ENCODE peak calls at places on chromosomes 11 and 22, in seven cellular contexts. F, C, X, N, A, J and R are unnamed samples.

GRCh38 chr22:21593406-21594232 is 26.1 kb downstream of the UBE2L3 start:
- DNase-seq in X (no peak), A (no peak), C (peak), N (no peak), J (no peak), F (peak), R (no peak)

GRCh38 chr11:111729441-111729840 is 36.7 kb downstream of the PPP2R1B start:
- DNase-seq in J (no peak), X (no peak), C (no peak), F (no peak), N (no peak), A (no peak), R (no peak)

GRCh38 chr11:123443851-123444623 is 14.0 kb downstream of the GRAMD1B start:
- DNase-seq in X (no peak), F (no peak), C (no peak), J (no peak), A (no peak), N (no peak), R (no peak)

GRCh38 chr22:23226497-23226850 is 46.2 kb downstream of the BCR start:
- DNase-seq in N (no peak), C (no peak), F (no peak), X (no peak), A (no peak), J (no peak), R (no peak)

GRCh38 chr22:47963660-47964059 is 1201.2 kb downstream of the TBC1D22A start:
- DNase-seq in F (no peak), J (no peak), N (no peak), C (no peak), X (no peak), A (no peak), R (no peak)

GRCh38 chr11:45647786-45648185 is 17.6 kb downstream of the CHST1 start:
- DNase-seq in J (no peak), X (no peak), F (no peak), C (no peak), A (no peak), N (no peak), R (no peak)

GRCh38 chr11:16080688-16081388 is 275.5 kb downstream of the SOX6 start:
- DNase-seq in C (no peak), J (no peak), X (no peak), N (no peak), A (no peak), F (no peak), R (no peak)

GRCh38 chr11:85949798-85950197 is 94.6 kb downstream of the CCDC83 start:
- DNase-seq in J (no peak), X (no peak), C (no peak), N (no peak), F (no peak), A (no peak), R (no peak)

GRCh38 chr11:10350341-10350740 is 45.5 kb downstream of the ADM start:
- DNase-seq in F (peak), N (no peak), C (no peak), A (no peak), X (no peak), J (peak), R (no peak)

GRCh38 chr11:59556115-59556882 is 45.0 kb downstream of the OR4D9 start:
- DNase-seq in C (peak), X (peak), F (peak), N (no peak), A (peak), J (peak), R (no peak)

GRCh38 chr22:46070215-46070721 is 80.1 kb upstream of the PPARA start:
- DNase-seq in A (peak), J (peak), X (no peak), F (peak), C (no peak), N (peak), R (no peak)

GRCh38 chr11:93089474-93090102 is 108.2 kb downstream of the SLC36A4 start:
- DNase-seq in A (peak), J (peak), C (peak), X (no peak), N (no peak), F (peak), R (peak)

GRCh38 chr11:117010808-117011540 is 87.3 kb downstream of the SIK3 start:
- DNase-seq in F (peak), A (no peak), J (peak), C (no peak), X (peak), N (no peak), R (no peak)

GRCh38 chr22:43897751-43898261 is 6.0 kb upstream of the PNPLA5 start:
- DNase-seq in F (peak), N (no peak), J (peak), X (no peak), C (no peak), A (no peak), R (no peak)

GRCh38 chr22:45101828-45102227 is 61.9 kb upstream of the NUP50 start:
- DNase-seq in J (peak), F (peak), N (peak), X (no peak), C (peak), A (peak), R (no peak)

GRCh38 chr11:77559686-77560425 is 29.9 kb upstream of the AQP11 start:
- DNase-seq in F (peak), J (peak), N (no peak), X (peak), A (no peak), C (no peak), R (peak)

GRCh38 chr11:31236052-31236652 is 133.4 kb downstream of the DCDC1 start:
- DNase-seq in F (peak), N (no peak), A (no peak), C (no peak), X (no peak), J (peak), R (no peak)

GRCh38 chr11:85759915-85760314 is 51.0 kb downstream of the SYTL2 start:
- DNase-seq in J (peak), X (peak), A (no peak), N (no peak), F (peak), C (no peak), R (peak)

GRCh38 chr11:96447208-96447607 is 57.4 kb downstream of the JRKL start:
- DNase-seq in X (no peak), A (no peak), J (no peak), C (no peak), N (no peak), F (no peak), R (no peak)

GRCh38 chr11:112880454-112880853 is 80.8 kb upstream of the NCAM1 start:
- DNase-seq in X (no peak), N (no peak), F (no peak), A (no peak), J (no peak), C (no peak), R (no peak)

GRCh38 chr11:126646701-126647209 is 291.3 kb downstream of the ST3GAL4 start:
- DNase-seq in N (no peak), J (peak), X (peak), A (no peak), C (no peak), F (no peak), R (no peak)

GRCh38 chr11:2211113-2211971 is 39.7 kb upstream of the TH start:
- DNase-seq in N (no peak), C (no peak), X (no peak), J (no peak), A (no peak), F (peak), R (no peak)

GRCh38 chr22:40705918-40706682 is 26.8 kb downstream of the MCHR1 start:
- DNase-seq in F (no peak), N (no peak), A (no peak), C (no peak), J (no peak), X (no peak), R (no peak)
- TF ChIP-seq CTCF in F (no peak), N (no peak), A (no peak), C (no peak), J (no peak), X (no peak), R (no peak)

DNA sequence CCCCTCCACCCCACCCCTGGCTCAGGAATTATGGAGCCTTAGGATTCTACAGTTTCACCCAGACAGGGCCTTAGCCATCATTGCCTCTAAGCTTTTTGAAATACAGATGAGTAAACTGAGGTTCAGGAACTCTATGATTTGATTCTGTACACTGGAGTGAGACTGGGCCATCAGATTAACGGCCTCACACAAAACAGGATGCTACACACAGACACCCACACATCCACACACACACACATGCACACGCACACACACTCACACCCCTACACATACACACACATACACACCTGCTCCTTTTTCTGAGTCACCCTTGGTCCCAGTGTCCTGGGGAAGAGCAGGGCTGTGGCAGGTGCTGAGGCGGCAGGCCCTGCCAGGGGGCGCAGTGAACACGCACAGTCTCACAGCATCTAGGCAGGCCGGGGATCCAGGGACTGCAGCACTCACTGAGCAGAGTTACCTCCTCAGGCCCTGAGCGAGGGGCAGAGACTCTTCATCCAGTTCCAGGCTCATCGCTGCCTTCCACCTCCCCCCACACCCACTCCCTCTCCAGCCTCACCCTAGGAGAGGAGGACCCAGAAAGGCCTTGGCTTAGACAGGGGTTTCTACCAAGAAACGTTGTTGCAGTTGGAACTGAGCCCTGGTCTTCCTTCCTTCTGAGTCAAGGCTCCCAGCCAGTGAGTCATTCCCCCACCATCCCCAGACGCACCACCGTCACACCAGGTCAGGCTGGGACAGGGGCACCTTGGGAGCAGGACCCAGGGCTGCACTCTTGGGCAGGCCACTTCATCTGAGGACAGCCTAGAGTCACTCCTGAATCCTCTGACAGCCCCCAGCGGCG is 89.8 kb upstream of the PARVA start:
- DNase-seq in X (peak), J (peak), C (peak), A (peak), N (no peak), F (peak), R (peak)
- TF ChIP-seq CTCF in X (peak), J (peak), C (peak), A (peak), N (no peak), F (peak), R (peak)

GRCh38 chr11:22539851-22540376 is 85.7 kb downstream of the FANCF start:
- DNase-seq in C (no peak), N (no peak), A (peak), F (no peak), J (peak), X (no peak), R (no peak)
- TF ChIP-seq CTCF in C (no peak), N (no peak), A (peak), F (peak), J (peak), X (peak), R (peak)

GRCh38 chr22:32920734-32921133 is 119.2 kb downstream of the TIMP3 start:
- DNase-seq in N (no peak), J (no peak), X (no peak), A (no peak), F (no peak), C (no peak), R (no peak)

GRCh38 chr22:32932176-32932575 is 126.0 kb downstream of the SYN3 start:
- DNase-seq in N (no peak), C (no peak), F (no peak), X (peak), J (peak), A (no peak), R (peak)

DNA sequence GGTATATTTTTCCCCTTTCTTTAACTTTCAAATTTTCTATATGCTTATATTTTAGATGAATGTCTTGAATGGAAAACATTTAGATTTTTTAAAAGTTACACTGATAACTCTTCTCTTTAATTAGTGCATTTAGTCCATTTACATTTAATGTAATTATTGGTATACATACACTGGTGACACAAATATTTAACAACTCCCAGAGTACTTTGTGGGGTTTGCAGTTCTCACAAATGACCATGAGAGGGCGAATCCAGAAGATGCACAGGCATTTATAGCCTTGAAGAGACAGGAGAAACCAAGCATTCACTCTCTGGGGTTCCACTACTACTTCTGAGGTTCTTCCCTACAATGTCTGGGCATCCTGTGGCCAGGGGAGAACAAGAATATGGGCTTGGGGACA is 125.1 kb downstream of the TIMP3 start:
- DNase-seq in C (peak), N (no peak), F (peak), J (peak), X (no peak), A (peak), R (no peak)
- TF ChIP-seq CTCF in C (peak), N (peak), F (peak), J (peak), X (peak), A (peak), R (peak)